ENCODE peak calls at places on chromosomes 6 and 20, in six cellular contexts. B is tibial artery, U is upper lobe of right lung, S is GM12865, W is HFF-Myc, Q is cardiac muscle cell. A is an unnamed sample.

GRCh38 chr6:21354805-21355238 is 238.7 kb upstream of the SOX4 start:
- DNase-seq in S (peak), U (no peak), Q (no peak), W (no peak), B (no peak), A (no peak)

GRCh38 chr20:38109025-38109541 is 56.0 kb downstream of the TGM2 start:
- DNase-seq in S (no peak), W (no peak), Q (peak), B (no peak), U (no peak), A (no peak)

GRCh38 chr20:49099011-49099410 is 52.9 kb downstream of the CSE1L start:
- DNase-seq in W (no peak), U (no peak), B (no peak), S (no peak), Q (no peak), A (no peak)

GRCh38 chr20:57079016-57080005 is 187.1 kb downstream of the BMP7 start:
- DNase-seq in S (no peak), U (no peak), B (no peak), Q (no peak), W (no peak), A (no peak)

GRCh38 chr6:146968041-146968760 is 236.0 kb upstream of the STXBP5 start:
- DNase-seq in Q (peak), B (no peak), S (no peak), W (peak), U (no peak), A (no peak)

GRCh38 chr6:37566209-37566859 is 66.6 kb upstream of the CCDC167 start:
- DNase-seq in U (peak), W (no peak), S (peak), B (no peak), Q (peak), A (no peak)

GRCh38 chr20:24665741-24666191 is 196.3 kb downstream of the SYNDIG1 start:
- DNase-seq in S (no peak), Q (no peak), B (peak), W (no peak), U (no peak), A (no peak)

GRCh38 chr6:69732640-69733039 is 64.2 kb downstream of the LMBRD1 start:
- DNase-seq in W (no peak), S (peak), U (no peak), B (no peak), Q (peak), A (no peak)

GRCh38 chr20:32678948-32679347 is 5.2 kb upstream of the C20orf203 start:
- DNase-seq in B (no peak), U (no peak), Q (peak), S (no peak), W (no peak), A (no peak)

GRCh38 chr6:119179842-119180241 is 101.4 kb upstream of the FAM184A start:
- DNase-seq in U (no peak), Q (no peak), S (no peak), B (no peak), W (no peak), A (no peak)

GRCh38 chr20:32481311-32482103 is 103.6 kb downstream of the NOL4L start:
- DNase-seq in S (no peak), U (no peak), B (no peak), Q (peak), W (no peak), A (no peak)

GRCh38 chr6:74976026-74976425 is 229.8 kb downstream of the COL12A1 start:
- DNase-seq in S (no peak), U (no peak), Q (no peak), W (no peak), B (no peak), A (no peak)

GRCh38 chr6:110449545-110449903 is 26.9 kb downstream of the SLC22A16 start:
- DNase-seq in Q (peak), S (no peak), U (no peak), W (no peak), B (no peak), A (no peak)

GRCh38 chr6:142883011-142883410 is 62.0 kb downstream of the HIVEP2 start:
- DNase-seq in W (no peak), B (no peak), Q (peak), U (no peak), S (no peak), A (no peak)

GRCh38 chr20:40502431-40502992 is 186.5 kb downstream of the MAFB start:
- DNase-seq in Q (no peak), B (no peak), S (no peak), W (no peak), U (no peak), A (no peak)

GRCh38 chr6:157145656-157146285 is 177.5 kb downstream of the TMEM242 start:
- DNase-seq in Q (no peak), B (no peak), U (no peak), W (no peak), S (no peak), A (no peak)

GRCh38 chr6:21005816-21006553 is 471.7 kb downstream of the CDKAL1 start:
- DNase-seq in Q (peak), U (no peak), W (peak), S (peak), B (no peak), A (no peak)

GRCh38 chr6:3912366-3913076 is 63.3 kb downstream of the FAM50B start:
- DNase-seq in U (no peak), Q (no peak), W (no peak), S (no peak), B (no peak), A (no peak)

GRCh38 chr6:53974941-53975340 is 136.3 kb upstream of the MLIP start:
- DNase-seq in Q (no peak), S (no peak), U (no peak), W (no peak), B (no peak), A (no peak)

GRCh38 chr20:63551068-63551467 is 2.9 kb upstream of the FNDC11 start:
- DNase-seq in Q (peak), S (no peak), W (no peak), U (no peak), B (no peak), A (no peak)

GRCh38 chr20:47922280-47922675 is 137.0 kb upstream of the SULF2 start:
- DNase-seq in B (no peak), W (no peak), Q (peak), S (no peak), U (no peak), A (no peak)

GRCh38 chr6:3351105-3351676 is 92.4 kb downstream of the PSMG4 start:
- DNase-seq in Q (no peak), S (no peak), W (no peak), B (no peak), U (no peak), A (no peak)

GRCh38 chr6:78561015-78561414 is 306.3 kb upstream of the IRAK1BP1 start:
- DNase-seq in U (no peak), S (no peak), Q (peak), B (no peak), W (no peak), A (no peak)

GRCh38 chr6:143805832-143806281 is 37.3 kb upstream of the LTV1 start:
- DNase-seq in B (no peak), S (no peak), U (no peak), Q (peak), W (no peak), A (no peak)

GRCh38 chr6:145814035-145814500 is 527 bp downstream of the FBXO30 start:
- DNase-seq in S (peak), Q (no peak), B (peak), U (no peak), W (no peak), A (no peak)

GRCh38 chr6:32177182-32177787 is 920 bp upstream of the RNF5 start:
- DNase-seq in S (peak), U (no peak), Q (no peak), W (no peak), B (no peak), A (no peak)

GRCh38 chr6:161481786-161482516 is 208.1 kb upstream of the AGPAT4 start:
- DNase-seq in S (no peak), W (peak), Q (no peak), U (no peak), B (no peak), A (no peak)

GRCh38 chr20:47133809-47134456 is 222.6 kb downstream of the ZMYND8 start:
- DNase-seq in U (no peak), B (no peak), S (no peak), W (no peak), Q (peak), A (no peak)

GRCh38 chr20:62410742-62411478 is 3.8 kb upstream of the CABLES2 start:
- DNase-seq in B (no peak), W (no peak), Q (no peak), S (no peak), U (no peak), A (no peak)

GRCh38 chr20:62409086-62409853 is 2.2 kb upstream of the CABLES2 start:
- DNase-seq in U (no peak), S (no peak), W (no peak), B (no peak), Q (no peak), A (no peak)

GRCh38 chr20:62408640-62409039 is 1.6 kb upstream of the CABLES2 start:
- DNase-seq in U (no peak), S (no peak), B (no peak), W (no peak), Q (no peak), A (no peak)

GRCh38 chr20:62411479-62412193 is 4.6 kb upstream of the CABLES2 start:
- DNase-seq in U (no peak), W (no peak), S (no peak), Q (no peak), B (no peak), A (no peak)

GRCh38 chr20:62409935-62410741 is 3.1 kb upstream of the CABLES2 start:
- DNase-seq in B (no peak), S (no peak), W (no peak), Q (peak), U (peak), A (no peak)
- TF ChIP-seq CTCF in B (no peak), S (peak), W (peak), Q (peak), U (peak), A (peak)

DNA sequence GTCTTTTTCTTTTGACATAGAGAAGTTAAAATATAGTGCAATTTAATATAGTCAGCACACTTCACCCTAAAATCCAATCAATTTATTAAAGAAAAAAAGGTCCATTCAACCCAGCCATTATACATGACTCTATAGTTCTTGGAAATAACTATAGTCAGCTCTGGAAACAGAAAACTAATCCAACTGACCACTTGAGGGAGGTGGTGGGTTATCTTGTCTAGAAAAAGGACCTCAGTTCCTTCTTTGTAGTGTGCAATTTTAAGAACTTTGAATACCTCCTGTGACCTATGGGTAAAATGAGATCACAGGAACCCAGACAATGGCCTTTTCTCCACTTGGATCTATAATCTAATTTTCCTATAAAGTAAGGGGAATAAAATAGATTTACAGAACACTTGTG is 163.6 kb upstream of the CENPW start:
- DNase-seq in S (no peak), B (no peak), Q (peak), U (no peak), W (peak), A (no peak)
- TF ChIP-seq CTCF in S (peak), B (no peak), Q (peak), U (no peak), W (peak), A (no peak)

DNA sequence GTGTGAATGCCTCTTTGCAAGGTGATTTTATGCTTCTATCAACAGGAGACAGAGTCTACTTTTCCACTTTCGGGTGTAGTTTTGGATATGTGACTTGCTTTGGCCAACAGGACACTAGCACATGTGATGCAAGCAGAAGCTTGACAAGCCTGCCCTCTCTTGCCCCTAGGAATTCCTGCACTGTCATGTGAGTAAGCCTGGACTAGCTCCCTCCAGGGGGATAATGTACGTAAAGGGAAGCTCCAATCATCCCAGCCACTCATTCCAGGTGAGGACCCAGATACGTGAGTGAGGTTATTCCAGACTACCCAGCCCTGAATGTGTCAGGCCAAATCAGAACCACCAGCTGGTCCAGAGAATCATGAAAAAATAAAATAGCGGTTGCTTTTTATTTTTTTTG is 33.3 kb downstream of the BEND3 start:
- DNase-seq in B (peak), Q (peak), W (no peak), S (no peak), U (no peak), A (no peak)
- TF ChIP-seq CTCF in B (no peak), Q (no peak), W (no peak), S (no peak), U (no peak), A (no peak)

DNA sequence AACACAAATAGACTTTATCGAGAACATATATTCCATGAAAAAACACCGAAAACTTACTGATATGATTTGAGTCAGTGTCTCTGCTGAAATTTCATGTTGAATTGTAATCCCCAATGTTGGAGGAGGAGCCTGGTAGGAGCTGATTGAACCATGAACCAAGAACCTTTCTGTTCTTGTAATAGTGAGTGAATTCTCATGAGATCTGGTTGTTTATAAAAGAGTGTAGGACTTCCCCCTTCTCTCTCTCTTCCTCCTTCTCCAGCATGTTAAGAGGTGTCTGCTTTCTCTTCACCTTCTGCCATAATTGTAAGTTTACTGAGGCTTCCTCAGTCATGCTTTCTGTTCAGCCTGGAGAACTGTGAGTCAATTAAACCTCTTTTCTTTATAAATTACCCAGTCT is 1289.3 kb upstream of the CITED2 start:
- DNase-seq in B (no peak), Q (no peak), S (no peak), U (no peak), W (no peak), A (no peak)
- TF ChIP-seq CTCF in B (no peak), Q (no peak), S (no peak), U (no peak), W (no peak), A (no peak)

GRCh38 chr6:38703949-38704348 is 1.0 kb upstream of the GLO1 start:
- DNase-seq in U (no peak), Q (no peak), S (no peak), B (no peak), W (no peak), A (no peak)

GRCh38 chr6:38697846-38698245 is 5.1 kb downstream of the GLO1 start:
- DNase-seq in Q (no peak), U (no peak), S (no peak), W (no peak), B (no peak), A (no peak)

GRCh38 chr6:38705924-38706323 is 3.0 kb upstream of the GLO1 start:
- DNase-seq in S (no peak), U (no peak), Q (no peak), W (no peak), B (no peak), A (no peak)

GRCh38 chr6:38701551-38701950 is 1.4 kb downstream of the GLO1 start:
- DNase-seq in B (no peak), Q (no peak), S (no peak), U (no peak), W (no peak), A (no peak)

GRCh38 chr6:38702471-38703397 is at the start of gene GLO1:
- DNase-seq in S (peak), B (peak), Q (peak), W (peak), U (peak), A (peak)
- TF ChIP-seq CTCF in S (no peak), B (no peak), Q (no peak), W (no peak), U (no peak), A (no peak)

DNA sequence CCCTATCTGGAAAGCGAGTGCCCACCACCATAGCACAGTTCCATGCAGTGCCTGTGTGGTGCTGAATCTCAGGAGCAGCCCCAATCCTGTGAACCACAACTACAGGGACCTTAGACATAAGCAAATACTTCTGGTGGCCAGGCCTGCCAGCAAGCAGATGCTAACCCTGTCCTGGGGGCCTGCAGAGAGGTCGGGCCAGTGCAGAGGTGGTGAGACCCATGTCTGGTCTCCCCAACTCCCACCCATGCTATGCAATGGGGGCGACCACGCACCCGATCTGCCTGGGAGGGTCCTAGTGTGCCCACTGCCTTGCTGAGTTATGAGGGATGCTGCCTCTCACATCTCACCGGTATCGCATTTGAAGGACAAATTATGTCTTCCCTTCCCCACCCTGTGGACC is 151.6 kb upstream of the ZNF337 start:
- DNase-seq in U (no peak), Q (no peak), W (no peak), S (no peak), B (peak), A (peak)
- TF ChIP-seq CTCF in U (no peak), Q (no peak), W (no peak), S (no peak), B (no peak), A (no peak)

GRCh38 chr6:29553268-29554057 is 6.1 kb downstream of the UBD start:
- DNase-seq in U (peak), W (peak), S (peak), Q (peak), B (no peak), A (no peak)
- TF ChIP-seq CTCF in U (no peak), W (peak), S (no peak), Q (peak), B (no peak), A (no peak)

GRCh38 chr6:34791842-34792604 is at the start of gene BLTP3A:
- DNase-seq in S (peak), B (peak), W (no peak), Q (peak), U (peak), A (peak)
- TF ChIP-seq CTCF in S (peak), B (peak), W (no peak), Q (no peak), U (no peak), A (no peak)

GRCh38 chr6:43772571-43773049 is 2.6 kb downstream of the VEGFA start:
- DNase-seq in W (no peak), B (no peak), Q (no peak), U (no peak), S (peak), A (no peak)
- TF ChIP-seq CTCF in W (no peak), B (no peak), Q (peak), U (no peak), S (no peak), A (no peak)

A was measured in CD14-positive monocyte.